ENCODE peak calls at places on chromosome 19, in seven cellular contexts. One of them, this sample, is unnamed.

GRCh38 chr19:7355871-7356270 is 7.1 kb downstream of the ARHGEF18 start:
- DNase-seq in GM23248: no peak
- DNase-seq in neural progenitor cell: no peak
- DNase-seq in mammary epithelial cell: no peak
- DNase-seq in HCT116: no peak
- DNase-seq in neuronal stem cell: no peak
- DNase-seq in fibroblast of lung: no peak
- DNase-seq in this sample: no peak

GRCh38 chr19:32223595-32224370 is 121.6 kb upstream of the ZNF507 start:
- DNase-seq in GM23248: no peak
- DNase-seq in neural progenitor cell: peak; percentile 30
- DNase-seq in mammary epithelial cell: peak; percentile 6
- DNase-seq in HCT116: no peak
- DNase-seq in neuronal stem cell: no peak
- DNase-seq in fibroblast of lung: no peak
- DNase-seq in this sample: peak; percentile 89

GRCh38 chr19:5045015-5045414 is 76.1 kb downstream of the KDM4B start:
- DNase-seq in GM23248: no peak
- DNase-seq in neural progenitor cell: no peak
- DNase-seq in mammary epithelial cell: no peak
- DNase-seq in HCT116: no peak
- DNase-seq in neuronal stem cell: no peak
- DNase-seq in fibroblast of lung: no peak
- DNase-seq in this sample: no peak

GRCh38 chr19:29841209-29841558 is 29.4 kb downstream of the CCNE1 start:
- DNase-seq in GM23248: peak; percentile 29
- DNase-seq in neural progenitor cell: no peak
- DNase-seq in mammary epithelial cell: peak; percentile 15
- DNase-seq in HCT116: no peak
- DNase-seq in neuronal stem cell: no peak
- DNase-seq in fibroblast of lung: no peak
- DNase-seq in this sample: no peak

GRCh38 chr19:58361900-58362271 is 665 bp downstream of the ZNF497 start:
- DNase-seq in GM23248: no peak
- DNase-seq in neural progenitor cell: no peak
- DNase-seq in mammary epithelial cell: no peak
- DNase-seq in HCT116: peak; percentile 46
- DNase-seq in neuronal stem cell: peak; percentile 61
- DNase-seq in fibroblast of lung: no peak
- DNase-seq in this sample: peak; percentile 55

GRCh38 chr19:5487222-5487621 is 32.0 kb downstream of the ZNRF4 start:
- DNase-seq in GM23248: no peak
- DNase-seq in neural progenitor cell: no peak
- DNase-seq in mammary epithelial cell: no peak
- DNase-seq in HCT116: no peak
- DNase-seq in neuronal stem cell: no peak
- DNase-seq in fibroblast of lung: no peak
- DNase-seq in this sample: peak; percentile 9

GRCh38 chr19:1957562-1958248 is 16.7 kb downstream of the CSNK1G2 start:
- DNase-seq in GM23248: no peak
- DNase-seq in neural progenitor cell: no peak
- DNase-seq in mammary epithelial cell: no peak
- DNase-seq in HCT116: no peak
- DNase-seq in neuronal stem cell: no peak
- DNase-seq in fibroblast of lung: no peak
- DNase-seq in this sample: no peak

GRCh38 chr19:9956956-9957355 is 20.6 kb upstream of the OLFM2 start:
- DNase-seq in GM23248: peak; percentile 45
- DNase-seq in neural progenitor cell: no peak
- DNase-seq in mammary epithelial cell: no peak
- DNase-seq in HCT116: no peak
- DNase-seq in neuronal stem cell: no peak
- DNase-seq in fibroblast of lung: no peak
- DNase-seq in this sample: no peak

GRCh38 chr19:8638078-8638619 is 7.7 kb downstream of the NFILZ start:
- DNase-seq in GM23248: no peak
- DNase-seq in neural progenitor cell: no peak
- DNase-seq in mammary epithelial cell: no peak
- DNase-seq in HCT116: no peak
- DNase-seq in neuronal stem cell: no peak
- DNase-seq in fibroblast of lung: peak; percentile 89
- DNase-seq in this sample: no peak

GRCh38 chr19:48991823-48992570 is 1.1 kb downstream of the GYS1 start:
- DNase-seq in GM23248: peak; percentile 92
- DNase-seq in neural progenitor cell: peak; percentile 69
- DNase-seq in mammary epithelial cell: peak; percentile 79
- DNase-seq in HCT116: no peak
- DNase-seq in neuronal stem cell: no peak
- DNase-seq in fibroblast of lung: peak; percentile 81
- DNase-seq in this sample: peak; percentile 30

GRCh38 chr19:37933965-37934364 is 27.0 kb downstream of the SIPA1L3 start:
- DNase-seq in GM23248: peak; percentile 9
- DNase-seq in neural progenitor cell: no peak
- DNase-seq in mammary epithelial cell: peak; percentile 41
- DNase-seq in HCT116: no peak
- DNase-seq in neuronal stem cell: no peak
- DNase-seq in fibroblast of lung: peak; percentile 86
- DNase-seq in this sample: no peak

GRCh38 chr19:9309974-9310446 is 372 bp upstream of the ZNF699 start:
- DNase-seq in GM23248: peak; percentile 99
- DNase-seq in neural progenitor cell: peak; percentile 98
- DNase-seq in mammary epithelial cell: no peak
- DNase-seq in HCT116: peak; percentile 91
- DNase-seq in neuronal stem cell: no peak
- DNase-seq in fibroblast of lung: no peak
- DNase-seq in this sample: peak; percentile 90

GRCh38 chr19:19217110-19217509 is 5.4 kb downstream of the NCAN start:
- DNase-seq in GM23248: peak; percentile 26
- DNase-seq in neural progenitor cell: no peak
- DNase-seq in mammary epithelial cell: peak; percentile 39
- DNase-seq in HCT116: peak; percentile 75
- DNase-seq in neuronal stem cell: no peak
- DNase-seq in fibroblast of lung: peak; percentile 20
- DNase-seq in this sample: no peak

DNA sequence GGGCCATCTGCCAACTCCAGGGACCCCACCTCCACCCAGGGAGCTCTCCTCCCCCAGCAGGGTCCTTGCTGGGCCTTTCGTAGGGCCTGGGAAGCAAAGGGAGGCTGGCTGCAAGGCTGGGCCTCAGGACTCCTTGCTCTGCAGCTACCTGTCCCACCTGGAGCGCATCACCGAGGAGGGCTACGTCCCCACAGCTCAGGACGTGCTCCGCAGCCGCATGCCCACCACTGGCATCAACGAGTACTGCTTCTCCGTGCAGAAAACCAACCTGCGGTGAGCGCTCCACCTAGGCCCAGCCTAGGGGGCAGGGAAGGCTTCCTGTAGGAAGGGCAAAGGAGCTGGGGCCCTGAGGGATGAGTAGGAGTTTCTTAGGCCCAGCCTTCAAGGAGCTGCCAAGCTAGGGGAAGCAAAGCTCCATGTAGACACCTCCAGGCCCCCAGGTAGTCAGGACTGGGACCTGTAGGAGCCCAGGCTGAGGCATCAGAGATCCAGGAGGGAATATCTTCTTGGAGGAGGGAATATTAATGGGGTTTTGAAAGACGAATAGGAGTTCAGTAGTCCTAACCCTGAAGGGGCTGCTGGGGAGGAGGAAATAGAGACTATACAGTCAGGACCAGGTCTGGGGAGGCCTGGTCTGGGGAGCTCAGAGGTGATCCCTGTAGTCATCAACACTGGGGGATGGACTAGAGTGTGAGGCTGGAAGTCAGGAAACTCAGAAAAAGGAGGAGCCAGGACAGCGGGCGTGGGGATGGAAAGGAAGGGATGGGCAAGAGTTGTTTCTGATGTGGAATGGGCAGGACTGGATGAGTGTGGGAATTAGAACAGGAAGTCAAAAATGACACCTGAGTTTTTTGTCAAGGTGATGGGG is 16.0 kb downstream of the GNA15 start:
- DNase-seq in GM23248: peak; percentile 29
- DNase-seq in neural progenitor cell: no peak
- DNase-seq in mammary epithelial cell: peak; percentile 60
- DNase-seq in HCT116: no peak
- DNase-seq in neuronal stem cell: no peak
- DNase-seq in fibroblast of lung: no peak
- DNase-seq in this sample: no peak
- H2AFZ ChIP-seq in GM23248: no peak overlapping the region
- H2AFZ ChIP-seq in neural progenitor cell: no peak overlapping the region
- H2AFZ ChIP-seq in mammary epithelial cell: no peak overlapping the region
- H2AFZ ChIP-seq in HCT116: no peak overlapping the region
- H2AFZ ChIP-seq in neuronal stem cell: peak overlapping the region; percentile 15
- H2AFZ ChIP-seq in fibroblast of lung: no peak overlapping the region
- H2AFZ ChIP-seq in this sample: no peak overlapping the region

DNA sequence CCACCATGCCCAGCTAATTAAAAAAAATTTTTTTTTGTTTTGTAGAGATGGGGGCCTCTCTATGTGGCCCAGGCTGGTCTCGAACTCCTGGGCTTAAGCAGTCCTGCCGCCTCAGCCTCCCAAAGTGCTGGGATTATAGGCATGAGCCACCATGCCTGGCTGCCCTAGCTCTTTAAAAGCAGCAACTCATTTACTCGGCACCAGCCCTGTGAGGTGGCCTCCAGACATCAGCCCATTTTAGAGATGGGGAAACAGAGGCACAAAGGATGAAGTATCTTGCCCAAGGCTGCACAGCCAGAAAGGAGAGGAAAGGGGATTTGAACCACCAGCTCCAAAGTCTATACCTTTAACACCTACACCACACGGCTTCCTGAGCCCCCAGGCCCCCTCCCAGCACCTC is 312 bp downstream of the PRX start:
- DNase-seq in GM23248: no peak
- DNase-seq in neural progenitor cell: no peak
- DNase-seq in mammary epithelial cell: no peak
- DNase-seq in HCT116: no peak
- DNase-seq in neuronal stem cell: no peak
- DNase-seq in fibroblast of lung: no peak
- DNase-seq in this sample: no peak
- H3K9ac ChIP-seq in GM23248: no peak overlapping the region
- H3K9ac ChIP-seq in neural progenitor cell: no peak overlapping the region
- H3K9ac ChIP-seq in mammary epithelial cell: no peak overlapping the region
- H3K9ac ChIP-seq in HCT116: no peak overlapping the region
- H3K9ac ChIP-seq in neuronal stem cell: no peak overlapping the region
- H3K9ac ChIP-seq in fibroblast of lung: no peak overlapping the region
- H3K9ac ChIP-seq in this sample: no peak overlapping the region

GRCh38 chr19:582497-583197 is 7.0 kb upstream of the HCN2 start:
- DNase-seq in GM23248: peak; percentile 80
- DNase-seq in neural progenitor cell: no peak
- DNase-seq in mammary epithelial cell: no peak
- DNase-seq in HCT116: no peak
- DNase-seq in neuronal stem cell: no peak
- DNase-seq in fibroblast of lung: peak; percentile 59
- DNase-seq in this sample: no peak
- H3K4me3 ChIP-seq in GM23248: no peak overlapping the region
- H3K4me3 ChIP-seq in neural progenitor cell: no peak overlapping the region
- H3K4me3 ChIP-seq in mammary epithelial cell: no peak overlapping the region
- H3K4me3 ChIP-seq in HCT116: no peak overlapping the region
- H3K4me3 ChIP-seq in neuronal stem cell: no peak overlapping the region
- H3K4me3 ChIP-seq in fibroblast of lung: no peak overlapping the region
- H3K4me3 ChIP-seq in this sample: no peak overlapping the region

GRCh38 chr19:35100588-35101533 is 14.8 kb upstream of the FXYD3 start:
- DNase-seq in GM23248: no peak
- DNase-seq in neural progenitor cell: no peak
- DNase-seq in mammary epithelial cell: no peak
- DNase-seq in HCT116: no peak
- DNase-seq in neuronal stem cell: no peak
- DNase-seq in fibroblast of lung: no peak
- DNase-seq in this sample: no peak
- H2AFZ ChIP-seq in GM23248: no peak overlapping the region
- H2AFZ ChIP-seq in neural progenitor cell: peak overlapping the region; percentile 48
- H2AFZ ChIP-seq in mammary epithelial cell: no peak overlapping the region
- H2AFZ ChIP-seq in HCT116: no peak overlapping the region
- H2AFZ ChIP-seq in neuronal stem cell: no peak overlapping the region
- H2AFZ ChIP-seq in fibroblast of lung: no peak overlapping the region
- H2AFZ ChIP-seq in this sample: no peak overlapping the region

DNA sequence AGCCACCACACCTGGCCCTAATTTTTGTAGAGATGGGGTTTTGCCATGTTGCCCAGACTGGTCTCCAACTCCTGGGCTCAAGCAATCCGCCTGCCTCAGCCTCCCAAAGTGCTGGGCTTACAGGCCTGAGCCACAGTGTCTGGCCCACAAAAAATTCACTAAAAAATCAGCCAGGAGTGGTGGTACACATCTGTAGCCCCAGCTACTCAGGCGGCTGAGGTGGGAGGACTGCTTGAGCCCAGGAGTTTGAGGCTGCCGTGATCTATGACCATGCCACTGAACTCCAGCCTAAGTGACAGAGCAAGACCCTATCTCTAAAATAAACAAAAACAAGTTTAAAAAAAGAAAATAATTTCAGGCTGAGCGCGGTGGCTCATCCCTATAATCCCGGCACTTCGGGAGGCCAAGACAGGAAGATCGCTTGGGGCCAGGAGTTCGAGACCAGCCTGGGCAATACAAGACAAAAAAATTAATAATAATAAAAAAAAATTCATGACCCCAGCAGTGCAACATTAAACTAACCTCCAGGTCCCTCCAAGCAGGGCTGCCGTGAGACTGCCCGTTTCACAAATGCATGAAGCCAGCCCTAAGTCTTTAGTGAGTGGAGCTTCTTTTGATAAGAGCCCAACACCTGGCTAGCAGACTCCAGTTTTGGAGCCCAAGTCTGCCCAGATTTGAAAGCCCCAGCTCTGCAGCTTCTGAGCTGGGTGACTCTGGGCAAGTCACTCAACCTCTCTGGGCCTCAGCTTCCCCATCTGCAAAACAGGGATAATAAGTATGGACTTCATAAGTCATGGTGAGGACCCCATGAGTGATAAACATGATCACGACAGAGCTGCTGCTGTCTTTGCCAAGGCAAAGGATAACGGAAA is 38.6 kb upstream of the NANOS3 start:
- DNase-seq in GM23248: peak; percentile 21
- DNase-seq in neural progenitor cell: no peak
- DNase-seq in mammary epithelial cell: no peak
- DNase-seq in HCT116: no peak
- DNase-seq in neuronal stem cell: no peak
- DNase-seq in fibroblast of lung: no peak
- DNase-seq in this sample: no peak
- H3K9ac ChIP-seq in GM23248: peak overlapping the region; percentile 100
- H3K9ac ChIP-seq in neural progenitor cell: no peak overlapping the region
- H3K9ac ChIP-seq in mammary epithelial cell: peak overlapping the region; percentile 64
- H3K9ac ChIP-seq in HCT116: peak overlapping the region; percentile 97
- H3K9ac ChIP-seq in neuronal stem cell: no peak overlapping the region
- H3K9ac ChIP-seq in fibroblast of lung: peak overlapping the region; percentile 99
- H3K9ac ChIP-seq in this sample: no peak overlapping the region

DNA sequence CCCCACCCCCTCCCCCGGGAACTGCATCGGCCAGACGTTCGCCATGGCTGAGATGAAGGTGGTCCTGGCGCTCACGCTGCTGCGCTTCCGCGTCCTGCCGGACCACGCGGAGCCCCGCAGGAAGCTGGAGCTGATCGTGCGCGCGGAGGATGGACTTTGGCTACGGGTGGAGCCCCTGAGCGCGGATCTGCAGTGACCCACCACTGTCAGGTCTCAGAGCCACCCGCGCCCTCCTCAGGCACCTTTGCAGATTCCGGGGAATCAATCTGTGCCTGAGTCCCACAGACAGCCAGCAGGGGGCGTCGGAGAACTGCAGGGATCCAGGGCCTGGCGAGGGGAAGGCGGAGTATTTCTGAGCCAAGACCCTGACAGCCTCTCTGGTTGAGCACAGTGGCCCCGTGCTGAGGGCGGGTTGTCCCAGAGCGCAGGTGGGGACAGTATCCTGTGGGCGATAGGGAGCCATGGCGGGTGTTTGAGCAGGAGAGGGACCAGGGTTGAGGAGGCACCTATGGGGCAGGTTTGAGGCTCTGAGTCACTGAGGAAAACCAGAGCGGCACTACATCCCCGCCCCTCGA is 30.4 kb upstream of the CYP4F8 start:
- DNase-seq in GM23248: peak; percentile 69
- DNase-seq in neural progenitor cell: peak; percentile 61
- DNase-seq in mammary epithelial cell: peak; percentile 45
- DNase-seq in HCT116: peak; percentile 67
- DNase-seq in neuronal stem cell: peak; percentile 37
- DNase-seq in fibroblast of lung: peak; percentile 32
- DNase-seq in this sample: peak; percentile 76
- H3K4me3 ChIP-seq in GM23248: no peak overlapping the region
- H3K4me3 ChIP-seq in neural progenitor cell: no peak overlapping the region
- H3K4me3 ChIP-seq in mammary epithelial cell: no peak overlapping the region
- H3K4me3 ChIP-seq in HCT116: no peak overlapping the region
- H3K4me3 ChIP-seq in neuronal stem cell: peak overlapping the region; percentile 40
- H3K4me3 ChIP-seq in fibroblast of lung: no peak overlapping the region
- H3K4me3 ChIP-seq in this sample: no peak overlapping the region

This sample was measured in DND-41.